ENCODE peak calls at places on chromosomes 12 and 14, in four cellular contexts. U is colonic mucosa, F is body of pancreas, O is left ventricle myocardium inferior. J is an unnamed sample. For H3K36me3, the result is how much of the 10 kb centered on the place peaks cover.

GRCh38 chr12:95257541-95257940 is 39.9 kb downstream of the VEZT start:
- DNase-seq in U (no peak), F (no peak), O (no peak), J (no peak)

GRCh38 chr12:53499261-53500118 is at the start of gene MAP3K12:
- DNase-seq in U (peak), F (peak), O (peak), J (peak)

GRCh38 chr14:52059614-52060013 is 9.2 kb downstream of the NID2 start:
- DNase-seq in U (no peak), F (no peak), O (no peak), J (no peak)

GRCh38 chr14:73325063-73325462 is 87.8 kb downstream of the PAPLN start:
- DNase-seq in U (no peak), F (no peak), O (no peak), J (no peak)

GRCh38 chr12:58959639-58960300 is 39.5 kb upstream of the LRIG3 start:
- DNase-seq in U (no peak), F (no peak), O (no peak), J (no peak)

GRCh38 chr14:23443411-23443812 is 8.0 kb upstream of the MYH7 start:
- DNase-seq in U (no peak), F (no peak), O (peak), J (no peak)

GRCh38 chr12:11855993-11856374 is 206.5 kb downstream of the ETV6 start:
- DNase-seq in U (no peak), F (no peak), O (no peak), J (no peak)

GRCh38 chr14:92717571-92718042 is 30.8 kb downstream of the LGMN start:
- DNase-seq in U (no peak), F (no peak), O (no peak), J (no peak)

GRCh38 chr12:1479645-1480044 is 114.7 kb downstream of the FBXL14 start:
- DNase-seq in U (no peak), F (no peak), O (no peak), J (no peak)

GRCh38 chr12:16870845-16871244 is 264.9 kb upstream of the LMO3 start:
- DNase-seq in U (no peak), F (no peak), O (no peak), J (no peak)

GRCh38 chr12:131050463-131051154 is 96.9 kb downstream of the ADGRD1 start:
- DNase-seq in U (no peak), F (no peak), O (no peak), J (peak)

GRCh38 chr14:80456200-80456599 is 244.9 kb upstream of the DIO2 start:
- DNase-seq in U (no peak), F (no peak), O (no peak), J (no peak)

DNA sequence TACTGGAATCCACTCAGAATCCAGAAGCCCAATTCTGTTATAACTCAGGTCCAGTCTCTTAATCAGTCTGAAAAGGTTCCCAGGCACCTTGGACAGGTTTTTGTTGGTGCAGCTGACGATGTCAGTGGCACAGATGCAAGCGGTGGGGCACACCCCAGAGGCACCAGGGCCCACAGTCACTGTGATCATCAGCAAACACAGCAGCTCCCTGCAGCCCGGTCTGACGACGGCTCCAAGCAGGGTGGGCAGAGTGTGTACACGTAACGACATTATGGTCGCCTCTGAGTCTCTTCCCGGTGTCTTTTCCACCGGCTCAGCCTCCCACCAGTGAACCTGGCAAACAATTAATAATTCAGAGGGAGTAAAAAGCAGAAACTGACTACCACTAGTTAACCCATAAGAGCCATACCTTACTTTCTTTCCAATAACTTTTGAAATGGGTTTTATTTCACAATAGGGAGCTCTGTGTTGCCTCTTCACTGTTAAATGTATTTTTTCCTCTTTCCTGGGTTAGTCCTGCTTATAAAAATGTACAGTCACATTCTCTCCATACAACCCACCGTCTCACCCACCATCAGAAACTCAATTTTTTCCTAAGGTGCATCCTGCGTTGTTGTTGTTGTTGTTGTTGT is 572 bp upstream of the PCED1B start:
- DNase-seq in U (no peak), F (peak), O (no peak), J (peak)
- H3K27ac ChIP-seq in U (peak), F (peak), O (peak), J (peak)

DNA sequence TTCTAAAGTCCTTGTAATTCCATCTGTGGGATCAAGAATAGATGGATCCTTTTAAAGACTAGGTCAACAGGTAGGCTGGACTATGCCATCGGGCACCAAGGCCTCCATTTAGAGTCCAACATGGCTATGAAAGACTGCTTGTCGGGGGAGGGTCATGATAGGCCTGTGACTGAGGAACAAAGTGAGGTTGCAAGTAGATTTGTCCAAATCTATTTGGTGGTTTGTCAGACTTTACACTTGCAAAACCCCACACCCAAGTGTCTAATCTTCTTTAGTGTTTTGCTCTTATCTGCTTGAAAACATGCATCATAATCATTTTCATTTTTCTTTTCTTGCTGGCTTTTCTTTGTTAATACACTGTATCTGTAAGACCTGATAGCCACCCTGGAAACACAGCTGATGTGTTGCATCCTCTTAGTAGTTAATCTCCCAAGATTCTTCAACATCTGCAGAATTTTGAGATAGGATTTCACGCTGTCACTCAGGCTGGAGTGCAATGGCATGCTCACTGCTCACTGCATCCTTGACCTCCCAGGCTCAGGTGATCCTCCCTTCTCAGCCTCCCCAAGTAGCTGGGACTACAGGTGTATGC is 50.3 kb downstream of the TDP1 start:
- DNase-seq in U (no peak), F (no peak), O (no peak), J (no peak)
- H3K36me3 ChIP-seq in U (under half), F (under half), O (under half), J (under half)

GRCh38 chr14:88470542-88471440 is 84.0 kb downstream of the PTPN21 start:
- DNase-seq in U (no peak), F (no peak), O (no peak), J (no peak)
- H3K27ac ChIP-seq in U (no peak), F (no peak), O (no peak), J (no peak)

DNA sequence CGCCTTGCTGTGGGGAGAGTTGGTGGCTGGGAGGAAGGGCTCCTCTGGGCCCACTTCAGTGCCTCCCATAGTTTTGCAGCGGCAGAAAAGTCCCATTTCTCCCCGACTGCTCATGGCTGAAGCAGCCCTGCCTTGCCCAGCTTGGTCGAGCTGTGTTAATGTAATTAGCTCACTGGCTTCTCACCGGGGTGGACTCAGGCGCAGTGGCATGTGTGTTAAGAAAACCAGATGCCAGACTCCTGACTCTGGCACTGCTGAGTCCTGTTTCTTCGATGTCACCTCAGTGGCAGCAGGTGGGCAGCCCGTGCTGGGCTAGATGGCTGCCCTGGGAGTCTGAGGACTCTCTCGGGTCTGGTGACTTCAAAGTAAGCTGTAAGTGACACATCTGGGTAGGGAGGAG is 47.4 kb downstream of the CHST11 start:
- DNase-seq in U (no peak), F (no peak), O (no peak), J (no peak)
- H3K36me3 ChIP-seq in U (under half), F (under half), O (under half), J (under half)

GRCh38 chr12:89733579-89734201 is 25.1 kb upstream of the ATP2B1 start:
- DNase-seq in U (no peak), F (no peak), O (no peak), J (no peak)

GRCh38 chr12:89731614-89732013 is 23.0 kb upstream of the ATP2B1 start:
- DNase-seq in U (no peak), F (no peak), O (no peak), J (no peak)

GRCh38 chr12:89730060-89730459 is 21.4 kb upstream of the ATP2B1 start:
- DNase-seq in U (no peak), F (no peak), O (no peak), J (no peak)

GRCh38 chr12:89731064-89731463 is 22.4 kb upstream of the ATP2B1 start:
- DNase-seq in U (no peak), F (no peak), O (no peak), J (no peak)

DNA sequence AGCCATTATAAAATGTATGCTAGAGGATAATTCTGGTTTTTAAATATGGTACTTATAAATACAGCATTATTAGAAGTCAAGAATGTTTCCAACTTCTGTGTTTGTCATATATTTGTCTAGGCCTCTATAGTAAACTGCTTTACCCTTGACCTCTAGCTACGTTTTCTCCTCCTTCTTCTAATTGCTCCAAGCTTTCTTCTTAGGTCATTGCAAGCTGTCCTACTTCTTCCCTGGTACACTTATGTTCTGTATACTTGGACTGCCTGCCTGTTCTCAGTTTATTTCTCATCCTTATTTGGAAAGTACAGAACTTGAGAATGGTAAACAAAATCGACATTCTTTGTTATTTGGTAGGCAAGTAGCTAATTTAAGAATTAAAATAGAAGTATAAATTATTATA is 23.9 kb upstream of the ATP2B1 start:
- DNase-seq in U (no peak), F (no peak), O (no peak), J (no peak)
- H3K27ac ChIP-seq in U (no peak), F (no peak), O (no peak), J (peak)

DNA sequence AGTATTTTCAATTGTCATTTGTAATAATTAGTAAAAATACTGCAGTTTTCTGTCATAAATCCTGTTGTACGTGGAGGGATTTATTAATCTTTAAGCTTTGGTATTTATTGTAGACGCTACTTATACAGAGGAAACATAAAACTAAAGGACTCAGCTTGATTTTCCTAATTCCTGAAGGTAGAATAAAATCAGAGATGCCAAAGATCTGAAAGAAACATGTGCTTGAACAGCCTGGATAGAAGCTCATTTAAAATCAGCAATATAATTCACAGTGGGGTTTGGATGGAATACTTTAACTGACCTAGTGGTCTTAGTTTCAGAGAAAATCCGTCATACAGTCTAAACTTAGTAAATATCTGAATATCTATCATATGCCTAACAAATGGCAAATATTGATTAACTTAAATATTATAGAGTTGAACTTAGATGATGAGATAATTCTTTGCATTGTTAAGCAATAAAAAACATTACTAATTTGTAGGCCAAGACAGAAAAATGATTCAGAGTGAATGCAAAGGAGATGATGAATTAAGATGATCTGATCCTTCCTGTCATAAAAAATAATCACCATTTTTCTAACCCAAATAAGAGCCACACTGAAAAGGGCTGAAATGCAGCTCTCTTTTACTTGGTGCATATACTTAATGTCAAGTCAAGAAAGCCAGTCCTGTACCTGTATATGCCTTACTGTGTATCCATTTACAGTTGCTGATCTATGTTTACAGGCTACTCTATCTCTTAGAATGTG is 397.1 kb upstream of the DCN start:
- DNase-seq in U (no peak), F (no peak), O (no peak), J (no peak)
- H3K36me3 ChIP-seq in U (under half), F (under half), O (under half), J (under half)

GRCh38 chr14:33932526-33933292 is 18.2 kb downstream of the EGLN3 start:
- DNase-seq in U (no peak), F (no peak), O (no peak), J (no peak)

GRCh38 chr14:33934938-33935337 is 15.9 kb downstream of the EGLN3 start:
- DNase-seq in U (no peak), F (no peak), O (no peak), J (no peak)

GRCh38 chr14:33933386-33933934 is 17.4 kb downstream of the EGLN3 start:
- DNase-seq in U (no peak), F (no peak), O (no peak), J (no peak)

GRCh38 chr14:33932033-33932432 is 18.8 kb downstream of the EGLN3 start:
- DNase-seq in U (no peak), F (no peak), O (no peak), J (no peak)

GRCh38 chr14:33934043-33934750 is 16.7 kb downstream of the EGLN3 start:
- DNase-seq in U (no peak), F (no peak), O (no peak), J (no peak)
- H3K27ac ChIP-seq in U (peak), F (no peak), O (peak), J (no peak)

GRCh38 chr14:51019089-51019488 is 74.8 kb upstream of the PYGL start:
- DNase-seq in U (no peak), F (no peak), O (no peak), J (no peak)

GRCh38 chr14:51018521-51018920 is 74.2 kb upstream of the PYGL start:
- DNase-seq in U (no peak), F (no peak), O (no peak), J (no peak)

GRCh38 chr14:51023964-51024363 is 70.9 kb downstream of the TRIM9 start:
- DNase-seq in U (no peak), F (no peak), O (no peak), J (no peak)

GRCh38 chr14:51022769-51023168 is 72.1 kb downstream of the TRIM9 start:
- DNase-seq in U (no peak), F (no peak), O (no peak), J (no peak)

DNA sequence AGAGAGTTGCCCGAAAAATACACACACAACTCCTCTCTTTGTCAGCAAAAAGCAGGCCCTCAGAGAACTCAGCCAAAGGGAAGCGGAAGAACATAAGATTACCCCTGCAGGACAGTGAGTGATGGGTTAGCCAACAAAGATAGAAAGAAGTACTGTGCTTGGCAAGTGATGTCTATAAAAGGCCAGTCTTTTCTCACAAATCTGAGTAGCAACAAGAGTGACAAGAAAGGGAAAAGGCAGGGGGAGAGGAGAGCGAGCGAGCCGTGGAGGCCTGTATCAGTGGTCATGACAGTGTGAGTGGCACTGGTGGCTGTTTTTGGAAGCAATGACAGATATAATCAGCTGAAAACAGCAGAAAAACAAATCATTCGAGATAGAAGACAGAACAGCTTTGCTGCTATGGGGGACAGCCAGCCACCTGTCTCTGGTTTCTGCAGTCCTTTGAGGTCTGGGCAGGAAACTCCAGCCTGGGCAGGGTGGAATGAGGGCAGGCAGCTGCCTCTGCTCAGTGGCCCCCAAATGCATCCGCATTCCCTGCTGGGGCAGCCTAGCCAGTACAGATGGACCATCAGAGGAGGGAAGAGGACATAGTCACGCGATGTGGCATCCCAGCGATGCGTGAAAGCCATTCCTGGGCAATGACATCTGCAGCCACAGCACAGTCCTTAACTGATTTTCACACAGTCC is 74.7 kb downstream of the TRIM9 start:
- DNase-seq in U (no peak), F (no peak), O (no peak), J (no peak)
- H3K36me3 ChIP-seq in U (under half), F (under half), O (under half), J (under half)

GRCh38 chr12:113197518-113198077 is 12.1 kb downstream of the RITA1 start:
- DNase-seq in U (no peak), F (no peak), O (no peak), J (no peak)

GRCh38 chr12:113194971-113195391 is 9.5 kb downstream of the RITA1 start:
- DNase-seq in U (no peak), F (no peak), O (no peak), J (no peak)

GRCh38 chr12:113196582-113196981 is 11.1 kb downstream of the RITA1 start:
- DNase-seq in U (no peak), F (no peak), O (no peak), J (no peak)

GRCh38 chr12:113196996-113197395 is 11.5 kb downstream of the RITA1 start:
- DNase-seq in U (peak), F (peak), O (peak), J (peak)

GRCh38 chr12:113195598-113195997 is 10.1 kb downstream of the RITA1 start:
- DNase-seq in U (no peak), F (no peak), O (no peak), J (no peak)
- H3K27ac ChIP-seq in U (no peak), F (no peak), O (no peak), J (no peak)

DNA sequence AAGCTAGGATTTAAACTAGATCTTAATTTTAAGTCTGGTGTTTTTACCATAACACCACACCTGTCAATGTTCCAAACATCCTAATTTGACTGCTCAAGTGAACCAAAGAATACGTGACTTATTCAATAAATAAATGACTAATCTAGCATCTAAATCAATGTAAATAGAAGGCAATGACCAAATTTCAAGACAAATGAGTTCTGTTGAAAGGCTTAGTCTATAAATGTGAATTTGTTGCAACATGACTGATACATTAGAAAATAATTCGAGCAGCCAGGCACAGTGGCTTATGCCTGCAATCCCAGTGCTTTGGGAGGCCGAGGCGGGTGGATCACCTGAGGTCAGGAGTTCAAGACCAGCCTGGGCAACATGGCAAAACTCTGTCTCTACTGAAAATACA is 15.1 kb downstream of the ZFC3H1 start:
- DNase-seq in U (no peak), F (no peak), O (no peak), J (no peak)
- H3K36me3 ChIP-seq in U (under half), F (under half), O (half or more), J (half or more)

J was measured in left lung.